ENCODE peak calls at places on chromosomes 3 and 15, in seven cellular contexts. One of them, this sample, is unnamed.

GRCh38 chr3:31862861-31863260 is 118.2 kb downstream of the OSBPL10 start:
- DNase-seq in colonic mucosa: no peak
- DNase-seq in adrenal gland: no peak
- DNase-seq in HL-60: no peak
- DNase-seq in NB4: no peak
- DNase-seq in right atrium auricular region: no peak
- DNase-seq in transverse colon: no peak
- DNase-seq in this sample: no peak

GRCh38 chr3:175179055-175179454 is 319.9 kb downstream of the NAALADL2 start:
- DNase-seq in colonic mucosa: no peak
- DNase-seq in adrenal gland: no peak
- DNase-seq in HL-60: no peak
- DNase-seq in NB4: no peak
- DNase-seq in right atrium auricular region: no peak
- DNase-seq in transverse colon: no peak
- DNase-seq in this sample: no peak

GRCh38 chr3:13192471-13193213 is 119.4 kb upstream of the IQSEC1 start:
- DNase-seq in colonic mucosa: no peak
- DNase-seq in adrenal gland: no peak
- DNase-seq in HL-60: no peak
- DNase-seq in NB4: peak
- DNase-seq in right atrium auricular region: no peak
- DNase-seq in transverse colon: no peak
- DNase-seq in this sample: no peak

GRCh38 chr3:54955941-54956340 is 28.1 kb upstream of the LRTM1 start:
- DNase-seq in colonic mucosa: no peak
- DNase-seq in adrenal gland: no peak
- DNase-seq in HL-60: no peak
- DNase-seq in NB4: no peak
- DNase-seq in right atrium auricular region: no peak
- DNase-seq in transverse colon: no peak
- DNase-seq in this sample: no peak

GRCh38 chr3:21729888-21730459 is 21.0 kb downstream of the ZNF385D start:
- DNase-seq in colonic mucosa: no peak
- DNase-seq in adrenal gland: no peak
- DNase-seq in HL-60: no peak
- DNase-seq in NB4: no peak
- DNase-seq in right atrium auricular region: no peak
- DNase-seq in transverse colon: no peak
- DNase-seq in this sample: no peak

GRCh38 chr3:159273608-159274007 is 471.8 kb downstream of the MFSD1 start:
- DNase-seq in colonic mucosa: peak
- DNase-seq in adrenal gland: peak
- DNase-seq in HL-60: peak
- DNase-seq in NB4: peak
- DNase-seq in right atrium auricular region: no peak
- DNase-seq in transverse colon: no peak
- DNase-seq in this sample: peak

GRCh38 chr3:156750191-156750873 is 75.8 kb upstream of the LEKR1 start:
- DNase-seq in colonic mucosa: no peak
- DNase-seq in adrenal gland: no peak
- DNase-seq in HL-60: no peak
- DNase-seq in NB4: no peak
- DNase-seq in right atrium auricular region: no peak
- DNase-seq in transverse colon: no peak
- DNase-seq in this sample: no peak

GRCh38 chr3:14125193-14126016 is 553 bp downstream of the TMEM43 start:
- DNase-seq in colonic mucosa: peak
- DNase-seq in adrenal gland: peak
- DNase-seq in HL-60: peak
- DNase-seq in NB4: peak
- DNase-seq in right atrium auricular region: peak
- DNase-seq in transverse colon: peak
- DNase-seq in this sample: peak

GRCh38 chr3:187889601-187890404 is 144.5 kb upstream of the BCL6 start:
- DNase-seq in colonic mucosa: no peak
- DNase-seq in adrenal gland: peak
- DNase-seq in HL-60: peak
- DNase-seq in NB4: peak
- DNase-seq in right atrium auricular region: no peak
- DNase-seq in transverse colon: no peak
- DNase-seq in this sample: no peak
- H3K4me3 ChIP-seq in colonic mucosa: no peak
- H3K4me3 ChIP-seq in adrenal gland: no peak
- H3K4me3 ChIP-seq in HL-60: no peak
- H3K4me3 ChIP-seq in NB4: peak
- H3K4me3 ChIP-seq in right atrium auricular region: no peak
- H3K4me3 ChIP-seq in transverse colon: no peak
- H3K4me3 ChIP-seq in this sample: no peak

GRCh38 chr3:127749361-127749760 is 73.0 kb downstream of the MGLL start:
- DNase-seq in colonic mucosa: no peak
- DNase-seq in adrenal gland: no peak
- DNase-seq in HL-60: no peak
- DNase-seq in NB4: no peak
- DNase-seq in right atrium auricular region: no peak
- DNase-seq in transverse colon: no peak
- DNase-seq in this sample: no peak

GRCh38 chr3:127746400-127747057 is 73.8 kb downstream of the ABTB1 start:
- DNase-seq in colonic mucosa: peak
- DNase-seq in adrenal gland: no peak
- DNase-seq in HL-60: no peak
- DNase-seq in NB4: no peak
- DNase-seq in right atrium auricular region: no peak
- DNase-seq in transverse colon: peak
- DNase-seq in this sample: no peak

GRCh38 chr3:127748754-127749327 is 73.5 kb downstream of the MGLL start:
- DNase-seq in colonic mucosa: no peak
- DNase-seq in adrenal gland: no peak
- DNase-seq in HL-60: no peak
- DNase-seq in NB4: no peak
- DNase-seq in right atrium auricular region: no peak
- DNase-seq in transverse colon: no peak
- DNase-seq in this sample: no peak

GRCh38 chr3:127747066-127747465 is 74.3 kb downstream of the ABTB1 start:
- DNase-seq in colonic mucosa: no peak
- DNase-seq in adrenal gland: no peak
- DNase-seq in HL-60: no peak
- DNase-seq in NB4: no peak
- DNase-seq in right atrium auricular region: no peak
- DNase-seq in transverse colon: no peak
- DNase-seq in this sample: no peak

DNA sequence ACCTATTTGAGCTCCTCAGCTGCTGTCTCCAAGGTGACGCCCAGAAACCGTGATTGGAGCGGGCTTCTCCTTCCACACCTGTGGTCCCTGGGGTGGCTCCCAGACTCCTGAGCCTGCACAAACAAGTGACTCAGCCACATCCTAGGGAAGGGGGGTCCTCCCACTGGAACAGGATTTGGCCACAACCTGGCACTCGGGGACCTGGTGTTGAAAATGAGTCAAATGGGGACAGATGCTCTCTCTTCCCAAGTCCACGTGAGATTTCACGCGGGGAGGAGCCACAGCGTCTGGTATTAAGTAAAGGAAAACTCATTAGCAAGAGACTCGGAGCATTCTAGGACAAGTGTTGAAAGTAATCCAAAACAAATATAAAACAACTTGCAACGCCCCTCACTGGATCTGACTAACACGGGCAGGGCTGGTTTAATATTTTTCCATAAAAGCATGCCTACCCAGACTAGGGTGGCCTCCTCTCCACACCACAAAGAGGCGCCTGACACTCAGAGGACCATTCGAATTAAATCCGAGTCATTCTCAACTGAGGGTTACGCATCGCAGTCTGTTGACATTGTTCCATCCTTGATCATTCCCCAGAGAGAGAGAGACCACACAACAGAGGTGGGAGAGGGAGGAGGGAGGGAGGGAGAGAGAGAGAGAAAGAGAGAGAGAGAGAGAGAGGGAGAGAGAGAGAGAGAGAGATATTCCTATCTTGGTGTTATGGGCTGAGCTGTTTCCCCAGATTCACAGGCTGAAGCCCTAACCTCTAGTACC is 74.4 kb downstream of the MGLL start:
- DNase-seq in colonic mucosa: peak
- DNase-seq in adrenal gland: peak
- DNase-seq in HL-60: no peak
- DNase-seq in NB4: peak
- DNase-seq in right atrium auricular region: peak
- DNase-seq in transverse colon: peak
- DNase-seq in this sample: no peak
- TF ChIP-seq CTCF in colonic mucosa: no peak
- TF ChIP-seq CTCF in adrenal gland: no peak
- TF ChIP-seq CTCF in HL-60: no peak
- TF ChIP-seq CTCF in NB4: no peak
- TF ChIP-seq CTCF in right atrium auricular region: no peak
- TF ChIP-seq CTCF in transverse colon: peak
- TF ChIP-seq CTCF in this sample: no peak

GRCh38 chr15:68056097-68056865 is 2.2 kb downstream of the PIAS1 start:
- DNase-seq in colonic mucosa: no peak
- DNase-seq in adrenal gland: no peak
- DNase-seq in HL-60: no peak
- DNase-seq in NB4: no peak
- DNase-seq in right atrium auricular region: no peak
- DNase-seq in transverse colon: no peak
- DNase-seq in this sample: no peak

GRCh38 chr15:68055224-68055705 is 1.1 kb downstream of the PIAS1 start:
- DNase-seq in colonic mucosa: peak
- DNase-seq in adrenal gland: no peak
- DNase-seq in HL-60: peak
- DNase-seq in NB4: peak
- DNase-seq in right atrium auricular region: peak
- DNase-seq in transverse colon: peak
- DNase-seq in this sample: peak

GRCh38 chr15:68059630-68060029 is 5.5 kb downstream of the PIAS1 start:
- DNase-seq in colonic mucosa: no peak
- DNase-seq in adrenal gland: no peak
- DNase-seq in HL-60: no peak
- DNase-seq in NB4: no peak
- DNase-seq in right atrium auricular region: no peak
- DNase-seq in transverse colon: no peak
- DNase-seq in this sample: no peak

GRCh38 chr15:68057089-68057488 is 3.0 kb downstream of the PIAS1 start:
- DNase-seq in colonic mucosa: no peak
- DNase-seq in adrenal gland: no peak
- DNase-seq in HL-60: no peak
- DNase-seq in NB4: no peak
- DNase-seq in right atrium auricular region: no peak
- DNase-seq in transverse colon: no peak
- DNase-seq in this sample: no peak

DNA sequence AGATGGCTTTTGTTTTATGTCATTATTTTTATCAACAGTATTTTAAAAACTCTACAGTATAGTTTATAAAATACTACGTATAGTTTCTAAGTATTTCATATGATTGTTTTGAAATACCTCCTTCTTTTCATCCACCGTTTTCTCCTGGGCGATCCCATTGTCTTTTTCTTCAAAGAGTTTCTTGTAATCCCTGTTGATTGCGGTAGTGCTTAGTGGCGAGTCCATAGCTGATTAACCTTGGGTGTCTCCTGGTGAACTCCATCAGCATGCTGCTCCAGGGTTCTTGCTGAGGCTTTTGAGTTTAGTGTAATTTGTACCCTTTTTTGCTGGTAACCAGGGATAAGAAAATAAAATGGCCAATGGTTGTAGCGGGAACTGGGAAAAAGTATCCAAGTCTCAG is 3.6 kb downstream of the PIAS1 start:
- DNase-seq in colonic mucosa: no peak
- DNase-seq in adrenal gland: no peak
- DNase-seq in HL-60: no peak
- DNase-seq in NB4: no peak
- DNase-seq in right atrium auricular region: no peak
- DNase-seq in transverse colon: no peak
- DNase-seq in this sample: no peak
- H3K4me3 ChIP-seq in colonic mucosa: no peak
- H3K4me3 ChIP-seq in adrenal gland: no peak
- H3K4me3 ChIP-seq in HL-60: no peak
- H3K4me3 ChIP-seq in NB4: no peak
- H3K4me3 ChIP-seq in right atrium auricular region: no peak
- H3K4me3 ChIP-seq in transverse colon: no peak
- H3K4me3 ChIP-seq in this sample: no peak

GRCh38 chr3:23183731-23184130 is 19.4 kb upstream of the UBE2E2 start:
- DNase-seq in colonic mucosa: peak
- DNase-seq in adrenal gland: peak
- DNase-seq in HL-60: no peak
- DNase-seq in NB4: peak
- DNase-seq in right atrium auricular region: no peak
- DNase-seq in transverse colon: peak
- DNase-seq in this sample: peak
- TF ChIP-seq CTCF in colonic mucosa: peak
- TF ChIP-seq CTCF in adrenal gland: peak
- TF ChIP-seq CTCF in HL-60: no peak
- TF ChIP-seq CTCF in NB4: peak
- TF ChIP-seq CTCF in right atrium auricular region: no peak
- TF ChIP-seq CTCF in transverse colon: peak
- TF ChIP-seq CTCF in this sample: no peak

GRCh38 chr3:150239764-150240163 is 168.3 kb upstream of the TSC22D2 start:
- DNase-seq in colonic mucosa: no peak
- DNase-seq in adrenal gland: no peak
- DNase-seq in HL-60: no peak
- DNase-seq in NB4: no peak
- DNase-seq in right atrium auricular region: no peak
- DNase-seq in transverse colon: no peak
- DNase-seq in this sample: no peak
- H3K4me3 ChIP-seq in colonic mucosa: no peak
- H3K4me3 ChIP-seq in adrenal gland: no peak
- H3K4me3 ChIP-seq in HL-60: no peak
- H3K4me3 ChIP-seq in NB4: no peak
- H3K4me3 ChIP-seq in right atrium auricular region: no peak
- H3K4me3 ChIP-seq in transverse colon: no peak
- H3K4me3 ChIP-seq in this sample: no peak

GRCh38 chr15:75808563-75808962 is 34.7 kb upstream of the UBE2Q2 start:
- DNase-seq in colonic mucosa: no peak
- DNase-seq in adrenal gland: no peak
- DNase-seq in HL-60: no peak
- DNase-seq in NB4: no peak
- DNase-seq in right atrium auricular region: no peak
- DNase-seq in transverse colon: no peak
- DNase-seq in this sample: no peak

GRCh38 chr15:75814794-75815193 is 28.5 kb upstream of the UBE2Q2 start:
- DNase-seq in colonic mucosa: no peak
- DNase-seq in adrenal gland: no peak
- DNase-seq in HL-60: no peak
- DNase-seq in NB4: no peak
- DNase-seq in right atrium auricular region: no peak
- DNase-seq in transverse colon: no peak
- DNase-seq in this sample: no peak

GRCh38 chr15:75810874-75811498 is 32.3 kb upstream of the UBE2Q2 start:
- DNase-seq in colonic mucosa: no peak
- DNase-seq in adrenal gland: no peak
- DNase-seq in HL-60: no peak
- DNase-seq in NB4: no peak
- DNase-seq in right atrium auricular region: no peak
- DNase-seq in transverse colon: no peak
- DNase-seq in this sample: no peak

GRCh38 chr15:75811616-75812015 is 31.6 kb upstream of the UBE2Q2 start:
- DNase-seq in colonic mucosa: no peak
- DNase-seq in adrenal gland: no peak
- DNase-seq in HL-60: no peak
- DNase-seq in NB4: no peak
- DNase-seq in right atrium auricular region: no peak
- DNase-seq in transverse colon: no peak
- DNase-seq in this sample: no peak

GRCh38 chr15:75809986-75810750 is 33.1 kb upstream of the UBE2Q2 start:
- DNase-seq in colonic mucosa: peak
- DNase-seq in adrenal gland: peak
- DNase-seq in HL-60: peak
- DNase-seq in NB4: peak
- DNase-seq in right atrium auricular region: no peak
- DNase-seq in transverse colon: peak
- DNase-seq in this sample: peak
- TF ChIP-seq CTCF in colonic mucosa: peak
- TF ChIP-seq CTCF in adrenal gland: no peak
- TF ChIP-seq CTCF in HL-60: peak
- TF ChIP-seq CTCF in NB4: peak
- TF ChIP-seq CTCF in right atrium auricular region: no peak
- TF ChIP-seq CTCF in transverse colon: peak
- TF ChIP-seq CTCF in this sample: peak